ENCODE peak calls at places on chromosomes 5 and 9, in ten cellular contexts. B is upper lobe of right lung, Z is neuronal stem cell, N is RWPE2, L is lower lobe of right lung, H is WERI-Rb-1, V is spleen, U is A549, S is MM.1S, W is tibial artery. Y is an unnamed sample.

GRCh38 chr9:133490201-133490681 is 11.3 kb upstream of the SLC2A6 start:
- DNase-seq in B (peak; percentile 43), Z (no peak), N (no peak), L (peak; percentile 32), H (no peak), V (peak; percentile 46), U (no peak), S (no peak), W (no peak), Y (no peak)

GRCh38 chr9:8408575-8409190 is 609.1 kb upstream of the DMAC1 start:
- DNase-seq in B (no peak), Z (no peak), N (no peak), L (no peak), H (no peak), V (no peak), U (no peak), S (no peak), W (no peak), Y (no peak)

GRCh38 chr5:137921931-137922330 is 32.7 kb downstream of the PKD2L2 start:
- DNase-seq in B (no peak), Z (no peak), N (no peak), L (no peak), H (no peak), V (no peak), U (no peak), S (no peak), W (no peak), Y (no peak)

GRCh38 chr9:74147906-74148305 is 349.2 kb upstream of the RORB start:
- DNase-seq in B (no peak), Z (no peak), N (no peak), L (no peak), H (no peak), V (no peak), U (no peak), S (no peak), W (no peak), Y (no peak)

GRCh38 chr5:72537166-72537565 is 30.0 kb upstream of the ZNF366 start:
- DNase-seq in B (no peak), Z (no peak), N (no peak), L (no peak), H (peak; percentile 71), V (no peak), U (no peak), S (no peak), W (no peak), Y (no peak)

GRCh38 chr9:88179080-88179521 is 40.8 kb upstream of the SPATA31C2 start:
- DNase-seq in B (peak; percentile 72), Z (no peak), N (no peak), L (peak; percentile 52), H (no peak), V (peak; percentile 83), U (no peak), S (no peak), W (no peak), Y (peak; percentile 33)

GRCh38 chr5:56088967-56089829 is 94.4 kb upstream of the IL6ST start:
- DNase-seq in B (no peak), Z (no peak), N (no peak), L (no peak), H (no peak), V (no peak), U (peak; percentile 47), S (no peak), W (no peak), Y (no peak)

GRCh38 chr9:93674580-93675335 is 98.4 kb downstream of the PHF2 start:
- DNase-seq in B (peak; percentile 40), Z (no peak), N (peak; percentile 54), L (peak; percentile 39), H (peak; percentile 5), V (peak; percentile 52), U (no peak), S (no peak), W (peak; percentile 58), Y (peak; percentile 14)

GRCh38 chr5:38576442-38576841 is 20.0 kb upstream of the LIFR start:
- DNase-seq in B (no peak), Z (no peak), N (no peak), L (no peak), H (no peak), V (no peak), U (no peak), S (no peak), W (no peak), Y (no peak)

GRCh38 chr9:123662057-123662776 is 267.7 kb downstream of the DENND1A start:
- DNase-seq in B (no peak), Z (no peak), N (no peak), L (no peak), H (no peak), V (no peak), U (no peak), S (peak; percentile 33), W (no peak), Y (no peak)

GRCh38 chr9:133158695-133159094 is 5.0 kb downstream of the GBGT1 start:
- DNase-seq in B (peak; percentile 8), Z (no peak), N (no peak), L (peak; percentile 13), H (no peak), V (peak; percentile 32), U (no peak), S (no peak), W (no peak), Y (peak; percentile 14)

GRCh38 chr5:123098767-123099513 is 9.9 kb downstream of the PRDM6 start:
- DNase-seq in B (no peak), Z (no peak), N (no peak), L (no peak), H (no peak), V (no peak), U (peak; percentile 8), S (no peak), W (no peak), Y (no peak)

GRCh38 chr5:55450050-55450765 is 84.6 kb downstream of the PLPP1 start:
- DNase-seq in B (no peak), Z (no peak), N (no peak), L (no peak), H (no peak), V (no peak), U (no peak), S (no peak), W (no peak), Y (no peak)

GRCh38 chr9:68500457-68501158 is 40.1 kb downstream of the TMEM252 start:
- DNase-seq in B (no peak), Z (no peak), N (no peak), L (no peak), H (no peak), V (no peak), U (peak; percentile 80), S (no peak), W (peak; percentile 72), Y (no peak)

GRCh38 chr5:143161893-143162520 is 241.5 kb downstream of the NR3C1 start:
- DNase-seq in B (no peak), Z (no peak), N (no peak), L (no peak), H (no peak), V (no peak), U (peak; percentile 37), S (no peak), W (no peak), Y (peak; percentile 26)

GRCh38 chr5:132254321-132254977 is 3.0 kb upstream of the PDLIM4 start:
- DNase-seq in B (peak; percentile 65), Z (no peak), N (peak; percentile 40), L (peak; percentile 59), H (peak; percentile 2), V (peak; percentile 43), U (no peak), S (no peak), W (peak; percentile 90), Y (no peak)

GRCh38 chr5:98443916-98444315 is 329.5 kb upstream of the RGMB start:
- DNase-seq in B (no peak), Z (no peak), N (no peak), L (no peak), H (no peak), V (no peak), U (no peak), S (no peak), W (no peak), Y (no peak)

GRCh38 chr9:136267261-136268111 is 21.9 kb upstream of the QSOX2 start:
- DNase-seq in B (peak; percentile 92), Z (peak; percentile 61), N (no peak), L (peak; percentile 88), H (no peak), V (peak; percentile 95), U (peak; percentile 85), S (peak; percentile 84), W (peak; percentile 81), Y (peak; percentile 82)
- H3K4me3 ChIP-seq in B (peak overlapping the region; percentile 58), Z (peak overlapping the region; percentile 39), N (peak overlapping the region; percentile 28), L (peak overlapping the region; percentile 64), H (no peak overlapping the region), V (peak overlapping the region; percentile 51), U (peak overlapping the region; percentile 46), S (peak overlapping the region; percentile 57), W (peak overlapping the region; percentile 53), Y (peak overlapping the region; percentile 51)

GRCh38 chr9:35489313-35490154 is at the start of gene RUSC2:
- DNase-seq in B (peak; percentile 94), Z (peak; percentile 89), N (peak; percentile 82), L (peak; percentile 89), H (peak; percentile 92), V (peak; percentile 88), U (peak; percentile 91), S (peak; percentile 80), W (peak; percentile 93), Y (peak; percentile 74)
- H3K27ac ChIP-seq in B (peak within 1 kb of the TSS; percentile 89), Z (no peak within 1 kb of the TSS), N (peak within 1 kb of the TSS; percentile 94), L (peak within 1 kb of the TSS; percentile 86), H (peak within 1 kb of the TSS; percentile 85), V (peak within 1 kb of the TSS; percentile 81), U (peak within 1 kb of the TSS; percentile 96), S (no peak within 1 kb of the TSS), W (peak within 1 kb of the TSS; percentile 99), Y (peak within 1 kb of the TSS; percentile 82)

GRCh38 chr9:128125575-128126354 is 1.8 kb downstream of the PTGES2 start:
- DNase-seq in B (no peak), Z (no peak), N (peak; percentile 34), L (peak; percentile 22), H (no peak), V (peak; percentile 74), U (no peak), S (no peak), W (no peak), Y (no peak)
- H3K4me3 ChIP-seq in B (peak overlapping the region; percentile 3), Z (peak overlapping the region; percentile 20), N (no peak overlapping the region), L (peak overlapping the region; percentile 98), H (no peak overlapping the region), V (no peak overlapping the region), U (peak overlapping the region; percentile 87), S (peak overlapping the region; percentile 7), W (no peak overlapping the region), Y (no peak overlapping the region)

DNA sequence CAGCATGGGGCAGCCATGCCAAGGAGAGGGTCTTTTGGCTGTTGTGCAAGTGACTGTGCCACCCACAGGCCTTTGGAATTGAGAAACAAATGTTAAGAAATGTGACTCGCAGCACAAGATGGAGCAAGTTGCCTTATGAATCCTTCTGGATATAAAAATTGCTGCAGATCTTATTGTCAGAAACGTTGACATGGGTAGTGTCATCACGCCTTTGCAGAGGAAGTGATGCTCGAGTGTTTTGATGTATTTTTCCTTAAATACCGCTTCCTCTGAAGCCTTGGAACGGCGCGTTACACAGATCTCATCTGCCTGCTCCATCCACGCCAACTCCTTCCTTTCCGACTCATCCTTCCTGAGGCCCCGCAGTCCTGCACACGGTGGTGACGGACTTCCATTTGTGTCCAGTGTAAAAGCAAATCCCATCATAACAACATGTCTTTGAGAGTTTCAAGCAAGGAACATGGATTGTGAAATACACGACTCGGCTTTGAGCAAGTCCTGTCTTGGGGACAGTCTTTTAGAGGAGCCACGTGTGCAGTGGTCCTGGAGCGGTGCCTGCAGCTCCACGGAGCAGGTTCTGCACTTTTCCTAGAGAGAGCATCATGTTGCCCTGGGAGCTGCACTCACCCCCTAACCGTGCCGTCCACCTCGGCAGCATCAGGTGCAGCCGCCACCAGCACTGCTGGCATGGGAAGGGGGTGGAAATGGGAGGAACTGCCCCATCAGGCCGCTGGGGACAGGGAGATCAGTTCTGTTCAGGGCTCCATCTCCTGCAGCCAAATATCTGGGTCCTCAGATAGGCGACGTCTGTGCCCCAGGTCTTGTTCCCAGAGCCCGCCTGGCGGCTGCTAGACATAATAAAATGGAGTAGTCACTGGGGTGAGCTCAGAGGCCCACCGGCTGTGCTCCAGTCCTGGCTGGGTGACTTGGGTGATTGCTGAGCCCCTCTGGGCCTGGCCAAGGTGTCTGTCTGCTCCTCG is 15.2 kb downstream of the ROPN1L start:
- DNase-seq in B (no peak), Z (no peak), N (no peak), L (no peak), H (no peak), V (peak; percentile 39), U (no peak), S (no peak), W (no peak), Y (no peak)
- H3K27ac ChIP-seq in B (no peak overlapping the region), Z (no peak overlapping the region), N (no peak overlapping the region), L (no peak overlapping the region), H (no peak overlapping the region), V (no peak overlapping the region), U (peak overlapping the region; percentile 76), S (no peak overlapping the region), W (no peak overlapping the region), Y (no peak overlapping the region)

Y was measured in colonic mucosa.